ENCODE peak calls at places on chromosomes 6 and 20, in ten cellular contexts. G is AG10803, I is ovary, P is IMR-90, U is tibial nerve, M is GM13976, W is astrocyte of the spinal cord, H is GM20000, V is progenitor cell of endocrine pancreas, L is BE2C. Q is an unnamed sample.

GRCh38 chr6:84805145-84805544 is 40.7 kb upstream of the TBX18 start:
- DNase-seq in P (no peak), V (no peak), M (no peak), W (no peak), H (no peak), G (no peak), U (no peak), I (no peak), L (no peak), Q (no peak)

GRCh38 chr20:38135641-38136420 is 29.2 kb downstream of the TGM2 start:
- DNase-seq in G (no peak), H (no peak), U (no peak), W (no peak), P (no peak), I (no peak), V (no peak), M (no peak), L (no peak), Q (no peak)

GRCh38 chr6:150659046-150659763 is 59.5 kb downstream of the PLEKHG1 start:
- DNase-seq in I (no peak), V (no peak), W (no peak), H (no peak), L (peak), G (no peak), M (no peak), P (no peak), U (no peak), Q (no peak)

GRCh38 chr6:42315991-42316378 is 98.3 kb upstream of the MRPS10 start:
- DNase-seq in M (peak), L (no peak), I (no peak), H (peak), P (peak), V (no peak), W (peak), U (no peak), G (peak), Q (no peak)

GRCh38 chr6:63804381-63804956 is 168.9 kb downstream of the PHF3 start:
- DNase-seq in G (peak), W (peak), P (peak), H (no peak), L (peak), I (no peak), V (no peak), U (no peak), M (no peak), Q (no peak)

GRCh38 chr20:25470045-25470444 is 62.6 kb downstream of the GINS1 start:
- DNase-seq in I (no peak), U (no peak), P (peak), G (no peak), H (peak), V (no peak), M (peak), W (peak), L (peak), Q (peak)

GRCh38 chr6:137417411-137417810 is 76.8 kb downstream of the OLIG3 start:
- DNase-seq in W (no peak), P (peak), H (no peak), M (no peak), V (no peak), G (peak), I (no peak), L (no peak), U (no peak), Q (no peak)

GRCh38 chr6:63805808-63806572 is 170.4 kb downstream of the PHF3 start:
- DNase-seq in L (no peak), H (no peak), V (no peak), M (no peak), G (peak), I (no peak), U (no peak), P (peak), W (peak), Q (no peak)

GRCh38 chr20:58084566-58084965 is 143.9 kb downstream of the ANKRD60 start:
- DNase-seq in L (no peak), M (no peak), I (no peak), U (no peak), H (no peak), W (no peak), G (no peak), V (no peak), P (no peak), Q (no peak)

GRCh38 chr6:43242908-43243648 is at the start of gene TTBK1:
- DNase-seq in H (no peak), G (no peak), U (no peak), V (no peak), M (no peak), I (no peak), W (no peak), P (no peak), L (peak), Q (no peak)

GRCh38 chr6:138031417-138031816 is 75.8 kb downstream of the PERP start:
- DNase-seq in M (no peak), L (no peak), V (no peak), I (no peak), U (no peak), P (no peak), H (no peak), G (no peak), W (no peak), Q (no peak)

GRCh38 chr20:24148372-24148771 is 159.8 kb upstream of the GGTLC1 start:
- DNase-seq in I (no peak), M (no peak), G (no peak), U (no peak), P (no peak), W (no peak), V (no peak), H (no peak), L (no peak), Q (no peak)

GRCh38 chr20:51404297-51405060 is 138.0 kb downstream of the NFATC2 start:
- DNase-seq in I (no peak), W (peak), U (no peak), P (no peak), L (no peak), G (no peak), H (peak), M (peak), V (no peak), Q (no peak)

GRCh38 chr6:112253505-112253841 is 894 bp downstream of the LAMA4 start:
- DNase-seq in P (no peak), V (no peak), W (no peak), M (peak), L (no peak), G (no peak), I (no peak), U (no peak), H (no peak), Q (no peak)

GRCh38 chr20:24033151-24033550 is 44.6 kb upstream of the GGTLC1 start:
- DNase-seq in I (no peak), G (no peak), U (no peak), W (no peak), M (no peak), V (no peak), L (no peak), H (no peak), P (no peak), Q (no peak)

DNA sequence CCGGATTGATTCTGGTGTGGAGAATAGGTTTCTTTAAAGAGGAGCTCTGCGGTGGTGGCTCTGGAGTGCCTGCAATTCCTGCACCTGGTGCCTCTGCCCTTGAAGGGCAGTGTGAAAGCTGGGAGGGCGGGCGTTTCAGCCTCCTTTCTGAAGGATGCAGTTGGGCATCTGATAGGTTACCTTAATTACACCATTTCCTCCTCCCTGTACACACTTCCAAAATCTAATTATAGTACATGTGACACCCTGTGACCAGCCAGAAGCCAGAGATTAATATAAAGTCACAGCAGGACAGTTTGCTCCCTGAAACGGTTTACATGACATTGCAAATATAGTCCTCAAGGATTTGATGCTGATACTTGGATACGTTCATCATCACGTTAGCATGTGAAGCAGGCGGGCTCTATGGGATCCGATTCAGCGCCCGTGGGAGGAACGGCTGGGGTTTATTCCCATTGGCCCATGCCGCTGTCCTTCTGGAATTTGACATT is 548.2 kb downstream of the QKI start:
- DNase-seq in L (no peak), G (no peak), W (no peak), I (no peak), H (no peak), M (no peak), P (no peak), U (no peak), V (no peak), Q (no peak)
- TF ChIP-seq CTCF in L (no peak), G (no peak), W (no peak), I (no peak), H (no peak), M (no peak), P (no peak), U (no peak), V (no peak), Q (no peak)

DNA sequence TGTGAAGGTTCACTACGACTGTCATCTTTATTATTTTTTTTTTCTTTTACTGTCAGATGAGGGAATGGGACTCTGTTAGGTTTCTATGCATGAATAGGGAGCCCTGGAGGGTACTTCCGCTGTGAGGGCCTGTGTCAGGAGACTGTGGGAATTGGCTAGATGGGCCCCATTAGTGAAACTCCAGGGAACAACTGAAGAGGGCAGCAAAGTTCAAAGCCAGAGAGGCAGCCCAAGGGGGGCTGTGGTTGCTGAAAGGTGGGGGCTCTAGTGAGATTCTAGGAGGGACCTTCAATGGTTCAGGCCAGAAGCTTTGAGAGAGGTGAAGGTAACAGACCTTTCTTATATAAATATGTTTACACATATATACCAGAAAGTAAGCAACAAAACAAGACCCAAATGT is 13.2 kb upstream of the EPB41L1 start:
- DNase-seq in H (no peak), P (no peak), G (no peak), I (no peak), L (no peak), V (no peak), U (no peak), M (no peak), W (no peak), Q (no peak)
- TF ChIP-seq CTCF in H (no peak), P (peak), G (no peak), I (no peak), L (peak), V (no peak), U (no peak), M (no peak), W (no peak), Q (no peak)

GRCh38 chr6:144378437-144378836 is 93.3 kb downstream of the UTRN start:
- DNase-seq in W (no peak), U (no peak), H (no peak), G (no peak), M (no peak), V (no peak), L (no peak), I (no peak), P (peak), Q (no peak)

GRCh38 chr6:144372116-144372515 is 87.0 kb downstream of the UTRN start:
- DNase-seq in I (no peak), L (no peak), H (no peak), G (no peak), P (no peak), V (no peak), M (no peak), W (no peak), U (no peak), Q (no peak)

GRCh38 chr6:144373195-144373594 is 88.1 kb downstream of the UTRN start:
- DNase-seq in I (no peak), M (no peak), H (no peak), P (no peak), V (no peak), U (no peak), G (no peak), L (no peak), W (no peak), Q (no peak)

GRCh38 chr6:144377586-144377985 is 92.5 kb downstream of the UTRN start:
- DNase-seq in G (peak), L (no peak), V (no peak), U (no peak), H (no peak), I (no peak), W (peak), M (no peak), P (peak), Q (no peak)

DNA sequence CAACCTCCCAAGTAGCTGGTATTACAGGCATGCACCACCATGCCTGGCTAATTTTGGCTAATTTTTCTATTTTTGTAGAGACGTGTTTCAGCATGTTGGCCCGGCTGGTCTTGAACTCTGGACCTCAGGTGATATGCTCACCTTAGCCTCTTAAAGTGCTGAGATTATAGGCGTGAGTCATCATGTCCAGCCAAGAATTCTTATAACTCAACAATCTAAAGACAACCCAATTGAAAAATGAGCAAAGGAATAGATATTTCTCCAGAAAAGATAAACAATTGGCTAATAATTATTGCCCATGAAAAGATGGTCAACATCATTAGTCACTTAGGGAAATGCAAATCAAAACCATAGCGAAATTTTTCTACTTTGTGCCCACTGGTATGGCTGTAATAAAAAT is 87.5 kb downstream of the UTRN start:
- DNase-seq in M (no peak), H (no peak), V (no peak), W (no peak), P (no peak), I (no peak), G (no peak), L (no peak), U (no peak), Q (no peak)
- TF ChIP-seq CTCF in M (no peak), H (no peak), V (no peak), W (no peak), P (no peak), I (no peak), G (no peak), L (no peak), U (no peak), Q (no peak)

DNA sequence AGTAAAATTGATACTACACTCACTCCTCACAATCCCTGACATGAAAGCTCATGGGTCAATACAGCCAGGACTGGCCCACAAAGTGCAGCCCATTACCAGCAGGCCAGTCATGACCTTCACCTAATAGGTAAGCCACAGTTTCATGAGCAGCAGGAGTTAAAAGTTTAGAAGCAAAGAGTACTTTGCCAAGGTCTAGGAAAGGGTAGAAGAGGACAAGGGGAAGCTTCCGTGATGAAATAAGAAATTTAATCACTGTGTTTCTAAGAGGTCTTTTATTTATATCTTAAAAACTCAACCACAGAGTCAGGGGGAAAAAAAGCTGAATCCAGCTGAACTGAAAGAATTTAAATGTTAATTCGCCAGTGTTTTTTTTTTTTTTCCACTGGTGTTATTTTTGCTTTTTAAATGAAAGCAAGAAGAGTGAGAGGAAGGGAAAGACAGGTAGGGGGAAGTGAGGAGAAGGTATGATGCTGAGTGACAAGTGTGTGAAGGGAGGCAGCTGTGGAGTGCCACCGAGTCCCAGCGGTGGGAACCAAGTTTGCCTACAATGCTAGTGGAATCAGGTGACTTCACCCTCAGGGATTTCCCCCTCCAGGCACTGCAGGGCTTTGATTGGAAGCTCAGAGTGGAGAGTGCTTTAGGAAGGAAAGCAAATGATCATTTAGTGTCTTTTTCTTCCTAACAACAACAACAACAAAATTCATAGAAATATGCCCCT is 120.3 kb upstream of the ENPP5 start:
- DNase-seq in H (no peak), G (no peak), L (no peak), V (no peak), P (no peak), W (no peak), U (no peak), M (no peak), I (no peak), Q (no peak)
- TF ChIP-seq CTCF in H (no peak), G (no peak), L (no peak), V (no peak), P (no peak), W (no peak), U (no peak), M (no peak), I (no peak), Q (no peak)

GRCh38 chr6:37538107-37538506 is 38.4 kb upstream of the CCDC167 start:
- DNase-seq in G (no peak), M (peak), H (peak), P (no peak), I (no peak), W (no peak), L (peak), U (no peak), V (no peak), Q (peak)
- TF ChIP-seq CTCF in G (peak), M (peak), H (peak), P (peak), I (no peak), W (peak), L (peak), U (no peak), V (peak), Q (no peak)

GRCh38 chr6:51930602-51931001 is 156.8 kb downstream of the PKHD1 start:
- DNase-seq in G (no peak), V (no peak), H (no peak), I (no peak), P (no peak), U (no peak), W (no peak), L (no peak), M (no peak), Q (no peak)

GRCh38 chr6:51936941-51937340 is 150.5 kb downstream of the PKHD1 start:
- DNase-seq in I (no peak), V (no peak), P (no peak), M (no peak), H (no peak), U (no peak), W (no peak), G (no peak), L (no peak), Q (no peak)

GRCh38 chr6:51936536-51936935 is 150.9 kb downstream of the PKHD1 start:
- DNase-seq in U (no peak), G (no peak), L (no peak), M (no peak), P (no peak), W (no peak), V (no peak), H (no peak), I (no peak), Q (no peak)

GRCh38 chr6:51932956-51933355 is 154.5 kb downstream of the PKHD1 start:
- DNase-seq in U (no peak), M (no peak), W (no peak), H (no peak), I (no peak), G (no peak), P (no peak), V (no peak), L (no peak), Q (no peak)

DNA sequence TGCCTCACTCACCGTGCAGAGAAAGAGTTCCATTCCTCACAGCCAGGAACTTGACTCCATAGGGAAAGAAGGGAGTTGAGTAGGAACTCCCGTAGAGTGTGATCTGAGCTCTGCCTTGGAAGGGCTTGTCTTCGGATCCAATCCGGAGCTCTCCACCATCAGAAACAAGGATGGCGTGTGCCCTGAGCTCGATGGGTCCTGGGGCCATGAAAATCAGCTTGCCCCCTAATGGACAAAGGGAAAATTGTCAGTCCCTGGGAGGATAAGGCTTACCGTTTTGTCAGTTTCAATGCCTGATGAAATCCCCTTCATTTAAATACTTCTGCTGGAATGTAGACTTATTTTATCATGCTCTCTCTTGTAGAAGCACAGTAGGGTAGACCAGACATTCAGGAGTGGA is 153.3 kb downstream of the PKHD1 start:
- DNase-seq in W (no peak), G (no peak), P (no peak), V (no peak), L (peak), U (no peak), I (no peak), M (peak), H (peak), Q (peak)
- TF ChIP-seq CTCF in W (no peak), G (peak), P (peak), V (peak), L (peak), U (no peak), I (no peak), M (peak), H (peak), Q (peak)

GRCh38 chr6:93721386-93722048 is 302.2 kb upstream of the EPHA7 start:
- DNase-seq in L (no peak), I (no peak), V (no peak), W (peak), P (no peak), M (no peak), U (no peak), G (no peak), H (no peak), Q (peak)
- TF ChIP-seq CTCF in L (peak), I (no peak), V (peak), W (peak), P (no peak), M (no peak), U (no peak), G (no peak), H (no peak), Q (peak)

DNA sequence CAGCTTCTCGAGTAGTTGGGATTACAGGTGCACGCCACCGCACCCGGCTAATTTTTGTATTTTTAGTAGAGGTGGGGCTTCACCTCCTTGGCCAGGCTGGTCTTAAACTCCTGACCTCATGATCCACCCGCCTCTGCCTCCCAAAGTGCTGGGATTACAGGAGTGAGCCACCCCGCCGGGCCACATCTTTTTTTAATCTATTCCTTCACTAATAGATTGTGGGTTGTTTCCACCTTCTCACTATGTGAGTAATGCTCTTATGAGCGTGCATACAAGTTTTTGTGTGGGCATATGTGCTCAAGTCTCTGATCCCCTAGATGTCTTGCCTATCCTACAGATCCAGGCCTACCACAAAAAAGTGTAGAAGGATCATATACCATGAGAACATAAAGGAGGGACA is 30.7 kb downstream of the CARMIL1 start:
- DNase-seq in U (no peak), V (no peak), M (no peak), W (no peak), P (no peak), I (no peak), L (no peak), H (no peak), G (peak), Q (no peak)
- TF ChIP-seq CTCF in U (no peak), V (no peak), M (no peak), W (no peak), P (no peak), I (no peak), L (no peak), H (no peak), G (no peak), Q (no peak)

DNA sequence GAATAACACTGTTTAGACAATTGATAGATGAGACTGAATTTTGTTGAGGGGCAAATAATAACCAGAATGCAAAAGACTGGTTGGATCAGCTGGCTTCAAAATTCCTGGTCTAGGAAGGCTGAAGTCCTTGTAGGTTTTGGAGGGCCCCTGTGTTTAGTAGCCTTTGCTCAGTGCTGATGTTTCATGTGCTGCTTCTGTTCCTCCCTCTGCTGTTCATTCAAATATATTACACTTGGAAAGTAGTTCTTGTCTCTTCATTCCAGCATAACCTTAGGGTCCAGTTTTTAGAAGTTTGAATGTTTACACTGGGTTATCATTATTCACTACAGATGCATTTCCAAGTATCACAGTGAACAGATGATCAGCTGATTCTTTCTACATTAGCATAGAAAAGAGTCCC is 72.5 kb downstream of the FLRT3 start:
- DNase-seq in H (no peak), P (peak), M (no peak), U (no peak), I (no peak), W (peak), L (no peak), G (peak), V (no peak), Q (no peak)
- TF ChIP-seq CTCF in H (no peak), P (peak), M (no peak), U (no peak), I (no peak), W (peak), L (peak), G (peak), V (peak), Q (peak)

GRCh38 chr6:139375239-139376053 is 998 bp upstream of the CITED2 start:
- DNase-seq in W (peak), U (peak), M (peak), G (peak), L (peak), P (peak), H (peak), V (peak), I (peak), Q (peak)
- TF ChIP-seq CTCF in W (no peak), U (no peak), M (no peak), G (peak), L (no peak), P (peak), H (no peak), V (no peak), I (no peak), Q (no peak)

Q was measured in endothelial cell.